ENCODE peak calls at places on chromosomes 12 and 14, in ten cellular contexts. E is HepG2, P is GM12891, U is IMR-90, L is uterus, V is ovary, K is H54, C is heart left ventricle, T is breast epithelium, Q is testis. F is an unnamed sample.

GRCh38 chr14:105481886-105482454 is 4.7 kb upstream of the CRIP1 start:
- DNase-seq in Q (peak; percentile 94), P (peak; percentile 99), L (peak; percentile 94), K (peak; percentile 99), V (peak; percentile 90), E (peak; percentile 93), C (peak; percentile 95), U (peak; percentile 95), T (peak; percentile 98), F (peak; percentile 83)

GRCh38 chr12:77339610-77340009 is 274.2 kb upstream of the E2F7 start:
- DNase-seq in K (no peak), T (no peak), C (no peak), U (peak; percentile 43), P (no peak), V (no peak), Q (no peak), E (no peak), L (no peak), F (no peak)

GRCh38 chr14:94677747-94678146 is 65.6 kb downstream of the SERPINA3 start:
- DNase-seq in T (no peak), V (no peak), L (no peak), C (no peak), K (no peak), U (no peak), Q (peak; percentile 9), E (no peak), P (no peak), F (no peak)

GRCh38 chr14:38389666-38390065 is 133.8 kb upstream of the CLEC14A start:
- DNase-seq in K (no peak), L (no peak), Q (no peak), T (no peak), P (no peak), U (peak; percentile 63), E (no peak), V (no peak), C (no peak), F (no peak)

GRCh38 chr12:62481843-62482540 is 15.4 kb downstream of the MON2 start:
- DNase-seq in U (no peak), L (no peak), Q (no peak), P (no peak), T (no peak), E (no peak), K (no peak), C (no peak), V (no peak), F (no peak)

GRCh38 chr12:96368233-96368632 is 32.0 kb downstream of the CDK17 start:
- DNase-seq in E (no peak), V (no peak), C (no peak), Q (no peak), K (no peak), P (no peak), U (no peak), L (no peak), T (no peak), F (no peak)

GRCh38 chr12:64990991-64991570 is 130.0 kb downstream of the WIF1 start:
- DNase-seq in U (no peak), Q (no peak), T (no peak), P (no peak), E (no peak), K (no peak), V (no peak), C (no peak), L (no peak), F (no peak)

GRCh38 chr12:68237068-68237467 is 11.5 kb upstream of the IL26 start:
- DNase-seq in T (no peak), K (no peak), L (no peak), E (no peak), U (no peak), Q (no peak), P (no peak), V (no peak), C (no peak), F (peak; percentile 65)

GRCh38 chr12:110348431-110349059 is 55.0 kb downstream of the ANAPC7 start:
- DNase-seq in C (no peak), L (no peak), T (no peak), P (no peak), U (no peak), E (no peak), K (no peak), Q (no peak), V (no peak), F (no peak)

GRCh38 chr12:110349096-110349495 is 54.4 kb downstream of the ANAPC7 start:
- DNase-seq in Q (no peak), E (no peak), P (no peak), C (no peak), U (no peak), L (no peak), T (no peak), V (no peak), K (no peak), F (no peak)

GRCh38 chr12:110347767-110348166 is 55.7 kb downstream of the ANAPC7 start:
- DNase-seq in T (no peak), C (no peak), V (no peak), L (no peak), U (no peak), P (no peak), Q (no peak), K (no peak), E (no peak), F (no peak)

GRCh38 chr12:110351119-110351518 is 52.4 kb downstream of the ANAPC7 start:
- DNase-seq in T (no peak), L (no peak), U (no peak), K (no peak), C (no peak), P (no peak), E (no peak), Q (no peak), V (no peak), F (no peak)

GRCh38 chr12:110349521-110350151 is 53.9 kb downstream of the ANAPC7 start:
- DNase-seq in P (no peak), K (no peak), C (no peak), V (no peak), E (no peak), U (no peak), Q (peak; percentile 59), T (no peak), L (no peak), F (peak; percentile 96)
- TF ChIP-seq POLR2A in P (peak; percentile 75), K (no peak), C (no peak), V (no peak), E (peak; percentile 42), U (no peak), Q (no peak), T (no peak), L (no peak), F (no peak)

GRCh38 chr14:80208426-80208950 is 2.8 kb downstream of the DIO2 start:
- DNase-seq in T (no peak), E (no peak), L (no peak), Q (no peak), C (no peak), U (no peak), P (no peak), V (no peak), K (no peak), F (no peak)

GRCh38 chr14:80215081-80215480 is 3.8 kb upstream of the DIO2 start:
- DNase-seq in T (no peak), V (no peak), C (no peak), K (no peak), U (peak; percentile 35), E (no peak), Q (no peak), P (no peak), L (no peak), F (no peak)

GRCh38 chr14:80212025-80212402 is 710 bp upstream of the DIO2 start:
- DNase-seq in P (no peak), V (no peak), T (no peak), U (peak; percentile 67), E (no peak), Q (no peak), K (no peak), L (no peak), C (no peak), F (peak; percentile 33)

GRCh38 chr14:80213602-80214001 is 2.3 kb upstream of the DIO2 start:
- DNase-seq in L (no peak), Q (peak; percentile 72), V (no peak), C (peak; percentile 32), K (peak; percentile 7), U (peak; percentile 59), E (peak; percentile 47), T (no peak), P (peak; percentile 10), F (peak; percentile 68)

DNA sequence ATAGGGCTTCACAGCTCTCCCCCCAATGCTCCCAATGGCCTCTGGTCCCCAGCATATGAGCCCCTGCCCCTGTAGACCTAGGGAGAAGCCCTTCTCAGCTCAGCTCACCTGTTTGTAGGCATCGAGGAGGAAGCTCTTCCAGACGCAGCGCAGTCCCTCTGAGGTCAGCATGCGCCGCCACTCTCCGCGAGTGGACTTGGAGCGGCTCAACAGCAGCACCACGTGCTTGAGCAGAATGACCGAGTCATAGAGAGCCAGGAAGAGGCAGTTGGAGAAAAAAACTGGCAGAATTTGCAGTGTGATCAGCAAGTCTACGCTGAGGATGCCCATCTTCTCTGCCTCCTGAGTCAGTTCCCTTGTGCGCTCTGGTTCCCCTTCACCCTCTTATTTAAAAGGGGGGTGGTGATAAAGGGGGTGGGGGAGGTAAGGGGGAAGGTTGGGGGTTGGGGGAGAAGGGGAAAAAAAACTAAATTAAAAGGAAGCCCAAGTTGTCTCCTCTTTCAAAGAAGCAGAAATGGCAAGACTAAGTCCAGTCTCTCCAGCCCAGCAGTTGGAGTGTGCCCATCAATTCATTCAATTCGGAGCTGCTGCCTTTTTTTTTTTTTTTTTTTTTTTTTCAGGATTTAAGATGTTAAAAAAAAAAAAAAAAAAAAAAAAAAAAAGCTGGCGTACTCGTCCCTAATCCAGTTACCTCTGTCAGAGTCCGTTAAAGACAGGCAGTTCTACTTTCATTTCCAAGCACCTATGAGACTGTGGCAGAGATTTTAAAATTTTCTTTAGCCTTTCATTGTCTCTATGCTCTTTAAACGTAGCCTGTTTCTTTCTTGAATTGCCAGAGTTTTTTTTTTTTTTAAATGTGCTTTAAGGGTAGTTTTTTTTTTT is at the start of gene DIO2:
- DNase-seq in P (no peak), E (no peak), T (no peak), Q (peak; percentile 42), U (peak; percentile 31), C (peak; percentile 54), V (no peak), L (no peak), K (no peak), F (no peak)
- TF ChIP-seq POLR2A in P (no peak), E (no peak), T (no peak), Q (no peak), U (no peak), C (no peak), V (no peak), L (no peak), K (no peak), F (no peak)

DNA sequence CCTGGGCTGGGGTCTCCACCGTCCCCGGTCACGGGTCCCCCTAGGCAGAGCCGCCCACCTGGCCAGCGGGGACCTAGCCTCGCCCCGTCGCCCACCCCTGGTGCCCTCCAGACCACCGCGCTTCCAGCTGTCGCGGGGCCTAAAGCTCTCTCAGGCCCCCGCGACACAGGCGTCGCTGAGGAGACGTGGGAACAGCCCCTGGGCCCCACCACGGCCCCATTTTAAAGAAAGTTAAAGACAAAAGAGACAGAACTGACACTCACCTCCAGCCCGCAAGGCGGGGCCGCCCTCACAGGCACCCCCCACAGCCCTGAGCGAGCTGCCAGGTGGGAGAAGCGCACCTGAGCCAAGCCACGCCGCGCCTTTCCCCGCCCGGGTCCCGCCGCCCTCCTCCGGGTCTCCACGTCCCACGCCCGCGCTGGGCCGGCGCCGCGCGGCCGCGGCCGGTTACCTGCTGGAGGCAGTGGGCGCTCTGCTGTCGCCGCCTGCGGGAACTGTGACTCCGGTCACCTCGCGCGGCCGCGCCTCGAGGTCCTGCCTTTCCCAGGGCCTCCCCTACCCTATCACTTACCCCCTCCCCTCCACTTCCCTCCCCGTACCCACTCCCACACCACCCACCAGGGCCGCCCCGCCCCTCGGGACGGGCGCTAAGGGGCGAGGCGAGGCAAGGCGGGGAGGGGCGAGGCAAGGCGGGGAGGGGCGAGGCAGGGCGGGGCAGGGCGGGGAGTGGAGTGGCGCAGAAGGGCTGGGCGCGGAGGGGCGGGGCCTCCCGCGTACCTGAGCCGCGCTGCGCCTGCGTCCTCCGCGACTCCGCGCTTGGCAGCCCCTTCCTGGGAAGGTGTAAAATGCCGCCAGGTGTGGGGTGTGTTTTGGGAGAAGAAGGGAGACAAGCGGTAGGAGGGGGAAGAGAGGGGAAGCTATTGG is 31.2 kb downstream of the TC2N start:
- DNase-seq in L (peak; percentile 90), E (no peak), Q (peak; percentile 92), T (peak; percentile 96), C (peak; percentile 39), K (no peak), V (peak; percentile 52), P (peak; percentile 61), U (no peak), F (no peak)
- TF ChIP-seq POLR2A in L (no peak), E (no peak), Q (no peak), T (no peak), C (no peak), K (no peak), V (no peak), P (no peak), U (no peak), F (no peak)

GRCh38 chr12:132710062-132710421 is 600 bp upstream of the PGAM5 start:
- DNase-seq in U (no peak), Q (peak; percentile 46), K (no peak), V (peak; percentile 43), P (no peak), C (no peak), E (no peak), T (no peak), L (no peak), F (peak; percentile 44)

GRCh38 chr12:132711169-132711843 is 664 bp downstream of the PGAM5 start:
- DNase-seq in E (no peak), Q (no peak), L (no peak), V (no peak), K (no peak), U (peak; percentile 23), T (no peak), C (no peak), P (no peak), F (peak; percentile 66)

GRCh38 chr12:132713123-132713522 is 2.5 kb downstream of the PGAM5 start:
- DNase-seq in V (no peak), L (no peak), U (no peak), T (no peak), P (no peak), K (no peak), C (no peak), Q (no peak), E (no peak), F (no peak)

GRCh38 chr12:132708150-132708549 is 2.5 kb upstream of the PGAM5 start:
- DNase-seq in P (no peak), L (no peak), C (no peak), U (no peak), E (no peak), Q (no peak), K (no peak), T (no peak), V (no peak), F (no peak)

GRCh38 chr12:132710422-132711168 is at the start of gene PGAM5:
- DNase-seq in V (peak; percentile 82), C (peak; percentile 81), E (peak; percentile 72), U (peak; percentile 70), L (peak; percentile 54), K (peak; percentile 95), Q (peak; percentile 84), T (peak; percentile 80), P (peak; percentile 94), F (peak; percentile 93)
- TF ChIP-seq POLR2A in V (peak; percentile 12), C (peak; percentile 75), E (peak; percentile 87), U (peak; percentile 52), L (peak; percentile 56), K (peak; percentile 92), Q (no peak), T (no peak), P (peak; percentile 79), F (peak; percentile 79)

F was measured in NB4.